ENCODE peak calls at places on chromosomes 13 and 19, in seven cellular contexts. A, M, B, U, I, V and K are unnamed samples.

GRCh38 chr13:113890758-113891480 is 27.0 kb upstream of the GAS6 start:
- DNase-seq in A (no peak), M (no peak), B (no peak), U (no peak), I (no peak), V (no peak), K (no peak)

GRCh38 chr19:58317481-58318072 is 9.2 kb upstream of the ZSCAN22 start:
- DNase-seq in A (no peak), M (no peak), B (no peak), U (no peak), I (peak), V (peak), K (peak)

GRCh38 chr13:110714798-110715394 is 1.4 kb downstream of the ING1 start:
- DNase-seq in A (peak), M (no peak), B (peak), U (peak), I (no peak), V (peak), K (no peak)

GRCh38 chr13:74593688-74594087 is 459.5 kb upstream of the KLF12 start:
- DNase-seq in A (no peak), M (no peak), B (no peak), U (no peak), I (no peak), V (no peak), K (no peak)

GRCh38 chr19:46494115-46494935 is 1.3 kb downstream of the PNMA8B start:
- DNase-seq in A (no peak), M (no peak), B (no peak), U (no peak), I (no peak), V (no peak), K (no peak)

GRCh38 chr13:107025991-107026390 is 458.1 kb upstream of the ARGLU1 start:
- DNase-seq in A (no peak), M (no peak), B (no peak), U (peak), I (no peak), V (peak), K (no peak)

GRCh38 chr19:46958542-46958941 is 61.1 kb upstream of the NPAS1 start:
- DNase-seq in A (no peak), M (no peak), B (no peak), U (no peak), I (no peak), V (no peak), K (no peak)

GRCh38 chr19:35109395-35110112 is 6.1 kb upstream of the FXYD3 start:
- DNase-seq in A (peak), M (no peak), B (no peak), U (no peak), I (no peak), V (no peak), K (no peak)

GRCh38 chr19:18725755-18726416 is 42.4 kb downstream of the CRTC1 start:
- DNase-seq in A (no peak), M (no peak), B (no peak), U (no peak), I (no peak), V (no peak), K (no peak)

GRCh38 chr13:86601351-86601750 is 802.1 kb upstream of the SLITRK6 start:
- DNase-seq in A (no peak), M (no peak), B (no peak), U (no peak), I (no peak), V (peak), K (no peak)